ENCODE peak calls at places on chromosomes 12 and 14, in eight cellular contexts. J, M, R, C, X, P, L and H are unnamed samples. For H3K36me3, the result is how much of the 10 kb centered on the place peaks cover.

GRCh38 chr12:14454098-14454907 is 88.8 kb downstream of the ATF7IP start:
- DNase-seq in L (peak), J (peak), R (peak), X (peak), M (peak), P (peak), C (peak), H (peak)

GRCh38 chr12:24363177-24363754 is 413.8 kb upstream of the SOX5 start:
- DNase-seq in J (no peak), R (no peak), M (no peak), P (no peak), C (no peak), L (no peak), X (peak), H (no peak)

GRCh38 chr14:99605299-99605961 is 1.4 kb upstream of the CCDC85C start:
- DNase-seq in C (no peak), L (peak), J (no peak), R (peak), X (peak), P (peak), M (peak), H (no peak)

GRCh38 chr12:116601933-116602809 is 43.0 kb downstream of the MAP1LC3B2 start:
- DNase-seq in J (no peak), P (no peak), X (no peak), M (no peak), C (no peak), R (no peak), L (no peak), H (no peak)

GRCh38 chr12:63922446-63922845 is 77.9 kb downstream of the SRGAP1 start:
- DNase-seq in X (no peak), C (no peak), J (no peak), M (peak), P (peak), R (no peak), L (no peak), H (no peak)

GRCh38 chr14:23307687-23308644 is 1.3 kb downstream of the BCL2L2 start:
- DNase-seq in M (no peak), R (no peak), L (no peak), X (no peak), C (no peak), J (no peak), P (no peak), H (no peak)

GRCh38 chr12:19181666-19182426 is 52.3 kb downstream of the PLEKHA5 start:
- DNase-seq in X (no peak), P (no peak), L (no peak), J (no peak), R (peak), C (no peak), M (no peak), H (no peak)

GRCh38 chr12:386651-387050 is 2.5 kb downstream of the KDM5A start:
- DNase-seq in R (peak), J (no peak), C (no peak), X (no peak), P (no peak), M (no peak), L (no peak), H (no peak)

GRCh38 chr14:92577321-92577742 is 63.8 kb downstream of the RIN3 start:
- DNase-seq in J (no peak), L (no peak), C (peak), M (no peak), X (no peak), P (no peak), R (no peak), H (no peak)

GRCh38 chr14:35365130-35366047 is 39.2 kb downstream of the NFKBIA start:
- DNase-seq in P (peak), L (no peak), R (peak), C (no peak), X (no peak), M (peak), J (no peak), H (no peak)

GRCh38 chr14:103905861-103906456 is 22.3 kb upstream of the TDRD9 start:
- DNase-seq in X (peak), R (peak), J (peak), M (no peak), C (no peak), P (no peak), L (no peak), H (no peak)

GRCh38 chr12:30599631-30600030 is 96.0 kb downstream of the IPO8 start:
- DNase-seq in X (no peak), L (no peak), J (no peak), R (peak), M (no peak), C (no peak), P (peak), H (no peak)

GRCh38 chr14:81137316-81137715 is 83.4 kb downstream of the GTF2A1 start:
- DNase-seq in J (no peak), X (peak), C (no peak), L (no peak), R (no peak), M (no peak), P (no peak), H (no peak)

GRCh38 chr12:90854136-90854689 is 100.8 kb downstream of the CCER1 start:
- DNase-seq in J (peak), R (peak), M (peak), C (no peak), L (peak), P (peak), X (peak), H (peak)

GRCh38 chr14:104387000-104387384 is 192.6 kb upstream of the C14orf180 start:
- DNase-seq in J (no peak), M (no peak), R (no peak), C (no peak), X (peak), P (no peak), L (no peak), H (no peak)

GRCh38 chr12:132477009-132477702 is 12.8 kb upstream of the FBRSL1 start:
- DNase-seq in C (no peak), X (no peak), L (no peak), M (no peak), J (no peak), R (no peak), P (no peak), H (no peak)

GRCh38 chr14:35332517-35333346 is 40.5 kb downstream of the PSMA6 start:
- DNase-seq in J (no peak), P (no peak), C (no peak), R (no peak), M (no peak), L (no peak), X (peak), H (no peak)

GRCh38 chr12:5102261-5102789 is 58.6 kb downstream of the KCNA5 start:
- DNase-seq in P (no peak), R (no peak), J (no peak), C (no peak), X (no peak), L (no peak), M (no peak), H (no peak)

GRCh38 chr12:104702565-104703139 is 245.9 kb downstream of the CHST11 start:
- DNase-seq in L (no peak), M (no peak), J (no peak), X (no peak), R (no peak), C (no peak), P (no peak), H (no peak)

GRCh38 chr12:131407221-131408035 is 303.5 kb upstream of the SFSWAP start:
- DNase-seq in X (peak), P (no peak), R (no peak), L (no peak), C (no peak), J (no peak), M (no peak), H (no peak)

GRCh38 chr14:104856869-104857860 is 7.9 kb upstream of the CEP170B start:
- DNase-seq in C (no peak), L (peak), R (no peak), J (no peak), P (no peak), M (no peak), X (no peak), H (peak)

GRCh38 chr12:10249690-10250455 is 37.2 kb downstream of the GABARAPL1 start:
- DNase-seq in P (no peak), J (no peak), M (no peak), X (no peak), R (no peak), L (no peak), C (no peak), H (no peak)

GRCh38 chr14:72711936-72712335 is 182.0 kb downstream of the DPF3 start:
- DNase-seq in X (no peak), M (no peak), J (no peak), C (no peak), R (no peak), P (no peak), L (no peak), H (no peak)

GRCh38 chr14:91754819-91755218 is 22.9 kb upstream of the CATSPERB start:
- DNase-seq in X (no peak), M (no peak), P (no peak), R (no peak), C (no peak), L (no peak), J (no peak), H (no peak)

GRCh38 chr12:58978717-58979116 is 58.4 kb upstream of the LRIG3 start:
- DNase-seq in J (no peak), M (no peak), L (no peak), X (no peak), R (no peak), C (no peak), P (no peak), H (no peak)

GRCh38 chr14:52850520-52850919 is 59.1 kb upstream of the GNPNAT1 start:
- DNase-seq in R (no peak), C (no peak), X (no peak), L (no peak), M (no peak), J (no peak), P (peak), H (no peak)

GRCh38 chr12:304815-305214 is 42.2 kb upstream of the SLC6A13 start:
- DNase-seq in P (no peak), R (no peak), L (no peak), X (no peak), J (no peak), C (no peak), M (no peak), H (no peak)

GRCh38 chr12:31589896-31590729 is 823 bp downstream of the DENND5B start:
- DNase-seq in L (peak), J (no peak), X (peak), P (peak), R (peak), M (peak), C (no peak), H (no peak)

GRCh38 chr14:73162271-73162670 is 26.0 kb downstream of the PSEN1 start:
- DNase-seq in M (no peak), J (no peak), R (no peak), L (no peak), X (no peak), P (no peak), C (no peak), H (no peak)

GRCh38 chr12:121858662-121859572 is at the start of gene HPD:
- DNase-seq in P (peak), R (no peak), C (no peak), X (no peak), L (no peak), M (no peak), J (no peak), H (no peak)

GRCh38 chr12:238116-238515 is 24.2 kb upstream of the SLC6A12 start:
- DNase-seq in J (no peak), L (no peak), M (no peak), P (no peak), R (no peak), C (no peak), X (no peak), H (no peak)

GRCh38 chr14:104362761-104363605 is 216.6 kb upstream of the C14orf180 start:
- DNase-seq in C (no peak), J (no peak), X (peak), M (no peak), R (no peak), P (no peak), L (no peak), H (no peak)

GRCh38 chr12:62760779-62761178 is 174.2 kb downstream of the PPM1H start:
- DNase-seq in P (peak), C (no peak), R (no peak), L (no peak), J (no peak), M (no peak), X (no peak), H (no peak)

GRCh38 chr14:94173471-94173884 is 644 bp upstream of the PPP4R4 start:
- DNase-seq in R (no peak), P (no peak), L (no peak), J (no peak), M (no peak), X (no peak), C (no peak), H (no peak)

DNA sequence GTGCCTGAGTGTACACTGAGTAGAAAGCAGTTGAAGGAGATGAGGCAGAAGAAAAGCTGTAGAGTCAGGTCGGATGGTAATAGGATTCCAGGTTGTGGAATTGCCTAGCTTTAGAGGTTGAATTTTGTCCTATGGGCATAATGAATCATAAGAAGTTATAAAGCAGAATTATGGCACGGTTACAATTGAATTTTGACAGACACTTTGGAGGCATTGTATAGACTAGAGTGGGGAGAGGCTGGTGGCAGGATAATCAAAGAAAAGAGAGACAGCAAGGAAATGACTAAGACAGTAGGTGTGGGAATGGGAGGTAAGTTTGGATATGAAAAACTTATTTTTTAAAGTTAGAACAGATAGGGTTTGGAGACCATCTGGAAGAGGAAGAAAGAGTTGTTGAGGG is 102.6 kb downstream of the NTN4 start:
- DNase-seq in P (no peak), R (no peak), C (no peak), J (no peak), M (no peak), X (no peak), L (no peak), H (no peak)
- H3K36me3 ChIP-seq in P (under half), R (under half), C (under half), J (under half), M (under half), X (under half), L (under half), H (under half)

GRCh38 chr12:3627336-3627735 is 125.6 kb downstream of the CRACR2A start:
- DNase-seq in X (no peak), R (no peak), J (no peak), L (no peak), C (no peak), M (no peak), P (no peak), H (no peak)
- H3K9ac ChIP-seq in X (no peak), R (no peak), J (no peak), L (no peak), C (no peak), M (no peak), P (no peak), H (no peak)

GRCh38 chr12:95789126-95790024 is 1.2 kb downstream of the NTN4 start:
- DNase-seq in M (no peak), X (peak), R (no peak), J (no peak), C (no peak), L (no peak), P (no peak), H (no peak)

GRCh38 chr12:95787274-95787814 is 3.2 kb downstream of the NTN4 start:
- DNase-seq in R (no peak), P (no peak), C (no peak), X (no peak), M (no peak), J (no peak), L (no peak), H (no peak)

GRCh38 chr12:95790912-95791849 is 617 bp upstream of the NTN4 start:
- DNase-seq in C (no peak), M (no peak), R (peak), L (no peak), P (no peak), J (no peak), X (no peak), H (no peak)

GRCh38 chr12:95788637-95789036 is 1.9 kb downstream of the NTN4 start:
- DNase-seq in X (no peak), M (no peak), R (peak), L (no peak), C (no peak), J (no peak), P (no peak), H (no peak)

GRCh38 chr12:95790025-95790911 is at the start of gene NTN4:
- DNase-seq in M (no peak), C (no peak), J (no peak), P (no peak), R (peak), X (peak), L (no peak), H (no peak)
- TF ChIP-seq POLR2AphosphoS5 in M (peak), C (no peak), J (no peak), P (no peak), R (peak), X (no peak), L (no peak), H (no peak)

DNA sequence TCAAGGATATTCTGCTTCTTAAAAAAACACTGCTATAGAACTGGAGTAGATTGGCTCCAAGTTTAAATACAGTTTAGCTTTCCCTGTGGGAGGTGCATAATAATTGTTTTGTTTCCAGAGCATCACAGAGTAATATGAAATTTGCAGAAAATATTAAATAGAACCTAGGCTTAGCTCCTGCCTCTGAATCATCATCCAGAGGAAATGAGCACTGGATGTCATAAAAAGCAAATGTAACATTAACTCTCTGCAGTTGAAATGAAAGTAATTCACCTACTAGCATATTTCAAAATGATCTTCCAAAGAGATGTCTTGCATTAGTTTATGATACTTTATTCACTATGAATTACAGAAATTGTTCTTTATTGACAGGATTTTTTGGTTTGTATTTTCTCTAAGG is 769.8 kb downstream of the C12orf50 start:
- DNase-seq in C (no peak), M (no peak), J (no peak), P (no peak), L (no peak), X (no peak), R (peak), H (no peak)
- H3K36me3 ChIP-seq in C (under half), M (under half), J (under half), P (under half), L (under half), X (under half), R (under half), H (under half)

DNA sequence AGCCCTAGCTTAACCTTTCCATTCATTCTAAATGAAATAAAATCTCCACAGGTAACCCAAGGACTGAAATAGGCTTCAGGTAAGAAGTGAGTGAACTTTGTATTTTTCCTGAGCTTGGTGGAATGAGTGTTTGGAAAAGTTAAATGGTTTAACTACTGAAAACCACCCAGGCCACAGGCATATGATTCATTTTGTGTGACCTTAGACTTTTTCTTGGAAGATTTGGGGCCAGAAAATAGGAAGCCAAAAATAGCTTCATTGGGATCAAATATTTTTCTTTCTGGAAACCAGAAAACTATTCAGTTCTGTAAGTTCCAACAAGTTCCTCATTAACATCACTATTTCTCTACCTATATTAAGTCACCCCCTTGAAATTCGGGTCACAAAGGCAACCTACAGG is 212.6 kb downstream of the PCNX1 start:
- DNase-seq in X (no peak), P (no peak), M (no peak), J (no peak), C (no peak), L (no peak), R (no peak), H (no peak)
- H3K9ac ChIP-seq in X (no peak), P (no peak), M (no peak), J (no peak), C (no peak), L (no peak), R (no peak), H (no peak)

DNA sequence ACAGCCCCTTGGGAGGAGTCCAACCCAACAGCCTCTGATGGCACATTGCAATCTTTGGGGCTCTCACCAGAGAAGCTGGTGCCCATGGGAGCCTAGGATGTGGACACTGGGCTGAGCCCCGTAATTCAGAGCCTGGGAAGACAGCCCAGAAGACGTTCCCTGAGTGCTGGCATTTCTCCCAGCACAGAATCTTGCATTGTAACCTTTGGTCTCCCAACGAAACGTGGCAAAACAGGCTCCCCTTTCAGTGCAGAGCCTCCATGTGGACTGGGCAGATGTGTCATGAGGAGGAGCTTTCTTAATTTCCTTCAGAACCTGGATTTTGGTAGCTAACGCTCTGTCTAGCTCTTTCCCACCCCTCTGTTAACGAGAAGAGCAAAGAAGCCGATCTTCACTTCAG is 26.3 kb downstream of the BATF start:
- DNase-seq in C (no peak), X (no peak), J (no peak), P (no peak), L (no peak), R (no peak), M (no peak), H (no peak)
- TF ChIP-seq POLR2AphosphoS5 in C (no peak), X (no peak), J (no peak), P (no peak), L (no peak), R (no peak), M (no peak), H (no peak)

GRCh38 chr12:57299514-57300016 is 48.6 kb upstream of the STAC3 start:
- DNase-seq in X (no peak), M (no peak), L (no peak), R (no peak), P (no peak), J (no peak), C (no peak), H (no peak)

GRCh38 chr12:57296291-57296690 is 45.3 kb upstream of the STAC3 start:
- DNase-seq in C (no peak), L (no peak), X (no peak), J (no peak), R (no peak), P (no peak), M (no peak), H (no peak)

GRCh38 chr12:57300961-57301584 is 50.1 kb upstream of the STAC3 start:
- DNase-seq in X (no peak), R (no peak), J (no peak), L (no peak), C (no peak), M (no peak), P (no peak), H (no peak)
- H3K36me3 ChIP-seq in X (under half), R (under half), J (under half), L (under half), C (under half), M (under half), P (under half), H (half or more)

DNA sequence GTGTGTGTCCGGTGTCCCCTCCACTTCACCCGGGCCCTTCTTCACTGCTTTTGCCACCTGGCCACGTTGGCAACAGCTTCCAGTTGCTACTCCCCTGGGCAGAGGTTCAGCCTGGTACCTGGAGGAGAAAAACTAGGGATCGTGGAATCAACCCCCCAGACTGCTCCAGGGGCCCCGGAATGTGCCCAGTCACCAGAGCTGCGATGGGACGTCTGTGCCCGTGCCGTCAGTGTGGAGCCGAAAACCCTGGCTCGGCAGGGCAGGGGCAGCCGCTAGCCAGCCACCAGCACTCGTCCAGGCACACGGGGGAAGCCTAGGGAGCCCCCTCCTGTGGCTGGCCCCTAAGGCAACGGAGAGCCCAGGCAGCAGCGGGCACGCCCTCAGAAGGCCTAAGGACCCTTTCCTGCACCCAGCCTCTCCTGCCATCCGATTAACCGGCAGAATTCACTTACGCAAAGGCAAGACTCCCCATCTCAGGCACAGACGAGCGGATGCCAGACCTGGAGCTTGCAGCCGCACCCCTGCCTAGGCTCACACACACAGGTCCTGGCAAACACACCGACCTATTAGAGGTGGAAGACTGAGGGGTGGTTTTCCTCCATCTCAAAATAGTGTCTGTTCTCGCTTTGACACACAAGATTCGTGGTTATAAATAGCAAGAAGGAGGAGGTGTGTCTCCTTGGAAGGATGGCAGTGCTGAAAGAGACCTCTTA is 62.6 kb downstream of the FBXL14 start:
- DNase-seq in J (no peak), P (no peak), C (peak), X (no peak), M (no peak), L (no peak), R (no peak), H (no peak)
- H3K9ac ChIP-seq in J (no peak), P (no peak), C (peak), X (peak), M (no peak), L (peak), R (no peak), H (no peak)

GRCh38 chr14:20458031-20458789 is 3.0 kb downstream of the PIP4P1 start:
- DNase-seq in L (no peak), M (no peak), R (no peak), J (no peak), P (no peak), C (no peak), X (no peak), H (no peak)
- TF ChIP-seq POLR2AphosphoS5 in L (peak), M (no peak), R (peak), J (peak), P (peak), C (peak), X (peak), H (no peak)